ENCODE peak calls at places on chromosomes 4 and X, in five cellular contexts. M, C, I, D and T are unnamed samples.

GRCh38 chr4:180695851-180696250 is 1547.4 kb upstream of the TENM3 start:
- DNase-seq in M (peak), D (peak), C (peak), I (peak), T (no peak)

GRCh38 chr4:105937759-105938158 is 42.5 kb downstream of the NPNT start:
- DNase-seq in M (no peak), D (no peak), I (no peak), C (no peak), T (no peak)

GRCh38 chr4:55447826-55448225 is 52.1 kb downstream of the TMEM165 start:
- DNase-seq in M (peak), I (peak), D (no peak), C (no peak), T (no peak)

GRCh38 chr4:104896623-104897296 is 249.9 kb upstream of the TET2 start:
- DNase-seq in M (no peak), I (no peak), D (no peak), C (no peak), T (no peak)

GRCh38 chr4:7771541-7772507 is 167.8 kb downstream of the AFAP1 start:
- DNase-seq in M (no peak), D (no peak), C (no peak), I (no peak), T (no peak)

GRCh38 chr4:2598661-2599654 is 62.5 kb downstream of the FAM193A start:
- DNase-seq in I (no peak), C (no peak), M (no peak), D (no peak), T (no peak)

GRCh38 chr4:169248645-169249044 is 22.1 kb downstream of the SH3RF1 start:
- DNase-seq in D (no peak), M (no peak), C (no peak), I (no peak), T (no peak)

GRCh38 chrX:154370300-154370881 is 4.0 kb downstream of the FLNA start:
- DNase-seq in I (no peak), D (no peak), M (no peak), C (no peak), T (no peak)

GRCh38 chr4:1623390-1623789 is 60.7 kb downstream of the FAM53A start:
- DNase-seq in D (no peak), M (no peak), C (no peak), I (no peak), T (no peak)

GRCh38 chrX:42135583-42136228 is 212.4 kb upstream of the CASK start:
- DNase-seq in D (no peak), I (no peak), C (no peak), M (no peak), T (no peak)

GRCh38 chr4:1408418-1408817 is 2.2 kb upstream of the NKX1-1 start:
- DNase-seq in D (no peak), M (no peak), C (no peak), I (no peak), T (no peak)

GRCh38 chr4:25284466-25284865 is 28.1 kb upstream of the ZCCHC4 start:
- DNase-seq in M (no peak), D (no peak), C (no peak), I (no peak), T (no peak)

GRCh38 chrX:2710496-2710895 is 19.4 kb downstream of the CD99 start:
- DNase-seq in C (no peak), I (peak), D (peak), M (no peak), T (no peak)

GRCh38 chrX:24877854-24878650 is 137.7 kb downstream of the ARX start:
- DNase-seq in C (peak), D (no peak), I (no peak), M (no peak), T (no peak)

GRCh38 chrX:48617542-48618340 is 20.4 kb downstream of the WDR13 start:
- DNase-seq in M (no peak), C (peak), I (no peak), D (peak), T (no peak)

GRCh38 chr4:4761128-4761991 is 98.1 kb upstream of the MSX1 start:
- DNase-seq in M (no peak), I (no peak), D (no peak), C (no peak), T (no peak)

GRCh38 chrX:148422531-148422930 is 77.9 kb upstream of the AFF2 start:
- DNase-seq in M (no peak), D (no peak), C (no peak), I (no peak), T (no peak)

GRCh38 chrX:53047228-53047627 is 1.4 kb upstream of the GPR173 start:
- DNase-seq in I (no peak), D (no peak), C (no peak), M (peak), T (no peak)

GRCh38 chrX:136528645-136529315 is 3.2 kb upstream of the VGLL1 start:
- DNase-seq in C (peak), D (no peak), M (no peak), I (no peak), T (no peak)

GRCh38 chrX:120463241-120463640 is 5.9 kb downstream of the LAMP2 start:
- DNase-seq in I (no peak), M (peak), D (no peak), C (peak), T (no peak)

GRCh38 chr4:113328514-113328913 is 279.1 kb downstream of the ANK2 start:
- DNase-seq in C (peak), M (no peak), D (no peak), I (no peak), T (no peak)

GRCh38 chrX:138519296-138519695 is 192.2 kb downstream of the FGF13 start:
- DNase-seq in D (no peak), M (no peak), C (no peak), I (no peak), T (no peak)

GRCh38 chr4:65416875-65417274 is 253.4 kb downstream of the EPHA5 start:
- DNase-seq in C (peak), D (no peak), M (no peak), I (no peak), T (no peak)

GRCh38 chrX:71543316-71543715 is 10.4 kb downstream of the OGT start:
- DNase-seq in D (peak), I (peak), M (peak), C (no peak), T (peak)

GRCh38 chr4:20181926-20182325 is 69.8 kb upstream of the SLIT2 start:
- DNase-seq in M (no peak), C (no peak), I (no peak), D (no peak), T (no peak)

GRCh38 chrX:51158261-51158660 is 174.4 kb upstream of the NUDT10 start:
- DNase-seq in D (no peak), I (no peak), M (no peak), C (no peak), T (no peak)

GRCh38 chrX:149512225-149512885 is 7.2 kb upstream of the IDS start:
- DNase-seq in M (peak), I (peak), D (peak), C (peak), T (peak)

GRCh38 chr4:18227880-18228279 is 206.3 kb upstream of the LCORL start:
- DNase-seq in M (no peak), C (no peak), I (no peak), D (no peak), T (no peak)

GRCh38 chrX:71282514-71283408 is 674 bp upstream of the NONO start:
- DNase-seq in M (no peak), D (peak), I (peak), C (no peak), T (peak)

GRCh38 chr4:182085051-182085480 is 158.1 kb upstream of the TENM3 start:
- DNase-seq in I (peak), C (no peak), D (peak), M (peak), T (peak)

GRCh38 chrX:147565239-147565638 is 346.5 kb upstream of the FMR1 start:
- DNase-seq in M (no peak), I (no peak), C (no peak), D (no peak), T (peak)

GRCh38 chr4:124803641-124804040 is 91.1 kb upstream of the ANKRD50 start:
- DNase-seq in M (peak), I (no peak), C (no peak), D (peak), T (no peak)

GRCh38 chr4:4480685-4481393 is 61.0 kb downstream of the STX18 start:
- DNase-seq in C (no peak), M (no peak), D (no peak), I (no peak), T (peak)

GRCh38 chrX:120090208-120090607 is 12.7 kb upstream of the RHOXF2B start:
- DNase-seq in D (no peak), I (no peak), C (no peak), M (no peak), T (no peak)

GRCh38 chr4:39616651-39617050 is 22.0 kb downstream of the SMIM14 start:
- DNase-seq in D (no peak), M (peak), C (no peak), I (peak), T (peak)